ENCODE peak calls at places on chromosomes 12 and 14, in four cellular contexts. D is K562, C is GM12878, I is HCT116. S is an unnamed sample.

GRCh38 chr12:65415826-65416225 is 137.3 kb downstream of the MSRB3 start:
- DNase-seq in D (no peak), C (no peak), I (no peak), S (no peak)

GRCh38 chr12:79451988-79452387 is 238.8 kb downstream of the PAWR start:
- DNase-seq in D (no peak), C (no peak), I (no peak), S (no peak)

GRCh38 chr12:91316161-91316759 is 133.6 kb upstream of the DCN start:
- DNase-seq in D (no peak), C (no peak), I (no peak), S (no peak)

GRCh38 chr12:117421987-117422386 is 60.6 kb upstream of the NOS1 start:
- DNase-seq in D (no peak), C (no peak), I (no peak), S (no peak)

GRCh38 chr12:122641976-122642375 is 61.2 kb downstream of the HCAR2 start:
- DNase-seq in D (no peak), C (no peak), I (no peak), S (no peak)

GRCh38 chr14:101193126-101193844 is 289.8 kb upstream of the RTL1 start:
- DNase-seq in D (no peak), C (no peak), I (no peak), S (no peak)

GRCh38 chr12:125775507-125775906 is 710.3 kb downstream of the AACS start:
- DNase-seq in D (no peak), C (no peak), I (no peak), S (no peak)

GRCh38 chr14:96058606-96059200 is 19.5 kb downstream of the C14orf132 start:
- DNase-seq in D (no peak), C (no peak), I (no peak), S (no peak)

GRCh38 chr14:84442481-84442880 is 1087.5 kb upstream of the FLRT2 start:
- DNase-seq in D (no peak), C (no peak), I (no peak), S (no peak)

GRCh38 chr14:94643316-94644101 is 31.3 kb downstream of the SERPINA3 start:
- DNase-seq in D (no peak), C (no peak), I (no peak), S (no peak)

GRCh38 chr12:131989021-131989420 is 39.3 kb downstream of the EP400 start:
- DNase-seq in D (no peak), C (no peak), I (no peak), S (no peak)

GRCh38 chr12:16350682-16351081 is 3.2 kb downstream of the MGST1 start:
- DNase-seq in D (no peak), C (no peak), I (peak), S (no peak)

GRCh38 chr12:109725321-109726105 is 11.9 kb downstream of the FAM222A start:
- DNase-seq in D (no peak), C (no peak), I (no peak), S (no peak)
- TF ChIP-seq EGR1 in D (no peak), C (no peak), I (no peak), S (no peak)

GRCh38 chr12:86697916-86698315 is 441.7 kb upstream of the MGAT4C start:
- DNase-seq in D (no peak), C (no peak), I (no peak), S (no peak)

GRCh38 chr12:86698581-86698980 is 442.4 kb upstream of the MGAT4C start:
- DNase-seq in D (no peak), C (no peak), I (no peak), S (no peak)
- TF ChIP-seq EGR1 in D (no peak), C (no peak), I (no peak), S (no peak)

DNA sequence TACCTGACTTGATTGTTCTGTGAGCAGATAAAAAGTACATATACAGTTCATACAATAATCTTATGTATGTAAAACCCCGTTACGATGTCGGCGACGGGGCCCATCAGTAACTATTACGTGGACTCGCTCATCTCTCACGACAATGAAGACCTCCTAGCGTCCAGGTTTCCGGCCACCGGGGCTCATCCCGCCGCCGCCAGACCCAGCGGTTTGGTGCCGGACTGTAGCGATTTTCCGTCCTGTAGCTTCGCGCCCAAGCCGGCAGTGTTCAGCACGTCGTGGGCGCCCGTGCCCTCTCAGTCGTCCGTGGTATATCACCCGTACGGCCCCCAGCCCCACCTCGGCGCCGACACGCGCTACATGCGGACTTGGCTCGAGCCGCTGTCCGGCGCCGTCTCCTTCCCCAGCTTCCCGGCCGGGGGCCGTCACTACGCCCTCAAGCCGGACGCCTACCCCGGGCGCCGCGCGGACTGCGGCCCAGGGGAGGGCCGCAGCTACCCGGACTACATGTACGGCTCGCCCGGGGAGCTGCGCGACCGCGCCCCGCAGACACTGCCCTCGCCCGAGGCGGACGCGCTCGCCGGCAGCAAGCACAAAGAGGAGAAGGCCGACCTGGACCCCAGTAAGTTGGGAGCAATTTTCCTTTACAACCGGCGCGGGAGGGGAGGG is at the start of gene HOXC9:
- DNase-seq in D (peak), C (no peak), I (no peak), S (no peak)
- TF ChIP-seq EGR1 in D (peak), C (no peak), I (no peak), S (no peak)

DNA sequence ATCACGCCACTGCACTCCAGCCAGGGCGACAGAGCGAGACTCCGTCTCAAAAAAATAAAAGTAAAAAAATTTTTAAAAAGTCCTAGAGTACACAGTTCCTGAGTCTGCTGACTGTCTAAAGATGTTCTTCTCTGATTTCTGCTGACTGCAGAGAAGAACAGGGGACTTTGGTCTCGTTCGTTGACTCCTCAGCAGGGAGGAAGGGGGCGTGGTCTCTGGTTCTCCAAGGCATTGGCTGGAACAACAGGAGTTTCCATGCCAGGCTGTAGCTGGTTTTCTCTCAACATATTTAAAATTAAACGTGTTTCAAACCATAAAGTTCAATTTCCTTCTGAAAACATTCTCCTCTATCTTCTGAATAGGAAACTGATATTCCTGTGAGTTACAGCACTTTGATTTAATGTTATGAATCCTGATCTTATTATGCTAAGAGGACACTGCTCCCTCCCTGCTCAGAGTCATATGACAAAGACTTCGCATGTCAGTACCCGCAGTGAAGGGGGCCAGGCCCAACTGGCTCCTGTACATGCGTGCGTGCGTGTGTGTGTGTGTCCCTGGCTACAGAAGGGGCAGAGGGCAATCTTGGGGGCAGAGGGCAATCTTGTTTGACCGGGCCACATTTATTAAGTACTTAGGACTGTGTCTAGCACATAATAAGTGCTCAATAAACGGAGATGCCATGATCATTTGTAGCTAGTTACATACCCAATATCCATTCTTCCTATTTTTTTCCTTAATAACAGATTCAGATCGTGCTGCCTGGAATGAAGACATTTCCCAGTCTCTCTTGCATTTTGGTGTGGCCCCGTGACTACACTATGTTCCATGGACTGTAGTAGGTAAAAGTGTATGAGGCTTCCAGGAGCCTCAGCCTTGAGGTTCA is 16.5 kb upstream of the HNF1A start:
- DNase-seq in D (no peak), C (no peak), I (no peak), S (no peak)
- TF ChIP-seq EGR1 in D (no peak), C (no peak), I (no peak), S (no peak)

DNA sequence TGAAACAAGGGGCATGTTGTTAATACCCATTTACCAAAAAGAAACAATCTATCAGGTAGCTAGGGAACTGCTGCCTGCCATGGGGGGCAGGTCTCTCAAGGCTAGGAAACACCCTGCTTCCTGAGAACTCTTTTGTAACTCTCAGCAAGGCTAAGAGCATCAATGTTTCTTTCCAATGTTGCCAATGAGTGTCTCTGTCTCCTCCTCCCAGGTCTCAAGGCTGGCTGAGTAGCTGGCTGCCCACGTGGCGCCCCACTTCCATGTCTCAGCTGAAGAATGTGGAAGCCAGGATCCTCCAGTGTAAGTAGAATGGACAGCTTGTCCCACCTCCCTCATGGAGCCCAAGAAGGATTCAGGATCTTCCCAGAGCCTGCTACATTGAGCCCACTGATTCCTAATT is 3.4 kb downstream of the ABHD4 start:
- DNase-seq in D (no peak), C (no peak), I (no peak), S (no peak)
- TF ChIP-seq EGR1 in D (no peak), C (no peak), I (no peak), S (no peak)